ENCODE peak calls at places on chromosomes 16 and 17, in five cellular contexts. Q, Z, H, C and N are unnamed samples.

GRCh38 chr16:47029724-47030123 is 56.2 kb upstream of the DNAJA2 start:
- DNase-seq in Z (no peak), Q (no peak), H (no peak), C (no peak), N (no peak)

GRCh38 chr16:23164736-23165135 is 15.5 kb upstream of the USP31 start:
- DNase-seq in Q (no peak), Z (no peak), C (no peak), H (no peak), N (no peak)

GRCh38 chr16:48210747-48211146 is 33.4 kb upstream of the LONP2 start:
- DNase-seq in C (no peak), Q (no peak), H (no peak), Z (no peak), N (no peak)

GRCh38 chr16:54282202-54282922 is 4.2 kb downstream of the IRX3 start:
- DNase-seq in Q (peak; percentile 15), H (no peak), C (no peak), Z (peak; percentile 73), N (no peak)

GRCh38 chr17:39327109-39327508 is 74.3 kb downstream of the FBXL20 start:
- DNase-seq in Z (no peak), Q (no peak), C (no peak), H (no peak), N (no peak)

GRCh38 chr16:79257958-79258490 is 342.5 kb downstream of the MAF start:
- DNase-seq in C (no peak), Q (no peak), H (no peak), Z (no peak), N (no peak)

GRCh38 chr17:7133424-7133823 is 18.8 kb upstream of the ASGR2 start:
- DNase-seq in Z (peak; percentile 37), H (no peak), Q (no peak), C (peak; percentile 74), N (peak; percentile 20)

GRCh38 chr17:51995797-51996403 is 162.6 kb downstream of the CA10 start:
- DNase-seq in H (no peak), Q (no peak), C (no peak), Z (no peak), N (peak; percentile 3)

GRCh38 chr16:83926726-83927397 is 26.2 kb upstream of the OSGIN1 start:
- DNase-seq in C (peak; percentile 82), Q (peak; percentile 86), Z (peak; percentile 86), H (peak; percentile 84), N (peak; percentile 81)

GRCh38 chr17:42233148-42233547 is 38.9 kb upstream of the GHDC start:
- DNase-seq in C (no peak), Z (no peak), H (no peak), Q (no peak), N (no peak)

GRCh38 chr16:66326995-66327513 is 39.4 kb upstream of the CDH5 start:
- DNase-seq in Q (no peak), C (peak; percentile 74), Z (peak; percentile 68), H (no peak), N (no peak)

GRCh38 chr16:54268340-54268739 is 18.2 kb downstream of the IRX3 start:
- DNase-seq in Q (no peak), C (peak; percentile 68), H (no peak), Z (no peak), N (no peak)

GRCh38 chr16:46573008-46573833 is 48.0 kb downstream of the SHCBP1 start:
- DNase-seq in Q (no peak), Z (peak; percentile 23), C (peak; percentile 32), H (no peak), N (peak; percentile 51)

GRCh38 chr16:7547736-7548135 is 215.1 kb downstream of the RBFOX1 start:
- DNase-seq in C (no peak), Q (no peak), Z (no peak), H (no peak), N (no peak)

GRCh38 chr16:11105038-11105903 is 150.7 kb downstream of the SOCS1 start:
- DNase-seq in Q (no peak), Z (peak; percentile 89), H (no peak), C (peak; percentile 90), N (no peak)

GRCh38 chr16:69444873-69445517 is 20.6 kb downstream of the CYB5B start:
- DNase-seq in C (no peak), H (no peak), Q (no peak), Z (no peak), N (no peak)

GRCh38 chr17:45345554-45346254 is 28.9 kb upstream of the MAP3K14 start:
- DNase-seq in Z (peak; percentile 88), Q (no peak), H (no peak), C (no peak), N (no peak)

GRCh38 chr17:44767493-44767892 is 8.7 kb downstream of the ADAM11 start:
- DNase-seq in Z (no peak), C (no peak), Q (no peak), H (no peak), N (no peak)

GRCh38 chr17:77209330-77209748 is 68.6 kb downstream of the SEC14L1 start:
- DNase-seq in C (peak; percentile 69), H (no peak), Q (no peak), Z (no peak), N (no peak)

GRCh38 chr17:76709077-76709950 is 1.5 kb downstream of the MXRA7 start:
- DNase-seq in Q (no peak), H (no peak), Z (peak; percentile 51), C (peak; percentile 41), N (no peak)

GRCh38 chr16:49964316-49964715 is 60.7 kb upstream of the CNEP1R1 start:
- DNase-seq in Q (no peak), C (no peak), Z (no peak), H (no peak), N (no peak)

GRCh38 chr16:89858973-89859808 is 14.2 kb upstream of the TCF25 start:
- DNase-seq in C (no peak), Z (no peak), Q (no peak), H (no peak), N (no peak)

GRCh38 chr17:66373944-66374817 is 71.8 kb downstream of the PRKCA start:
- DNase-seq in H (no peak), Q (no peak), Z (peak; percentile 35), C (no peak), N (no peak)

GRCh38 chr16:58138852-58139251 is 9.7 kb upstream of the CFAP20 start:
- DNase-seq in C (no peak), Q (no peak), Z (no peak), H (no peak), N (no peak)

GRCh38 chr16:17420821-17421220 is 49.9 kb downstream of the XYLT1 start:
- DNase-seq in Q (no peak), H (no peak), Z (no peak), C (no peak), N (no peak)

GRCh38 chr17:80795737-80796136 is 195.9 kb upstream of the CHMP6 start:
- DNase-seq in H (no peak), Z (no peak), Q (no peak), C (no peak), N (no peak)
- TF ChIP-seq YY1 in H (no peak), Z (no peak), Q (no peak), C (no peak), N (no peak)

GRCh38 chr16:30533748-30534367 is 800 bp downstream of the ZNF747 start:
- DNase-seq in C (no peak), Q (no peak), H (no peak), Z (no peak), N (no peak)
- TF ChIP-seq YY1 in C (peak; percentile 61), Q (no peak), H (no peak), Z (no peak), N (no peak)

GRCh38 chr17:50686494-50687199 is 21.1 kb downstream of the ANKRD40 start:
- DNase-seq in Z (no peak), Q (peak; percentile 92), H (no peak), C (peak; percentile 98), N (no peak)
- TF ChIP-seq YY1 in Z (no peak), Q (peak; percentile 84), H (no peak), C (peak; percentile 54), N (no peak)

GRCh38 chr17:58316260-58316960 is 12.2 kb downstream of the TSPOAP1 start:
- DNase-seq in C (no peak), Z (no peak), Q (no peak), H (no peak), N (no peak)
- TF ChIP-seq YY1 in C (no peak), Z (no peak), Q (no peak), H (no peak), N (no peak)

GRCh38 chr16:13425840-13426239 is 494.1 kb upstream of the ERCC4 start:
- DNase-seq in C (no peak), Z (no peak), H (no peak), Q (no peak), N (no peak)
- TF ChIP-seq YY1 in C (no peak), Z (no peak), H (no peak), Q (no peak), N (no peak)

DNA sequence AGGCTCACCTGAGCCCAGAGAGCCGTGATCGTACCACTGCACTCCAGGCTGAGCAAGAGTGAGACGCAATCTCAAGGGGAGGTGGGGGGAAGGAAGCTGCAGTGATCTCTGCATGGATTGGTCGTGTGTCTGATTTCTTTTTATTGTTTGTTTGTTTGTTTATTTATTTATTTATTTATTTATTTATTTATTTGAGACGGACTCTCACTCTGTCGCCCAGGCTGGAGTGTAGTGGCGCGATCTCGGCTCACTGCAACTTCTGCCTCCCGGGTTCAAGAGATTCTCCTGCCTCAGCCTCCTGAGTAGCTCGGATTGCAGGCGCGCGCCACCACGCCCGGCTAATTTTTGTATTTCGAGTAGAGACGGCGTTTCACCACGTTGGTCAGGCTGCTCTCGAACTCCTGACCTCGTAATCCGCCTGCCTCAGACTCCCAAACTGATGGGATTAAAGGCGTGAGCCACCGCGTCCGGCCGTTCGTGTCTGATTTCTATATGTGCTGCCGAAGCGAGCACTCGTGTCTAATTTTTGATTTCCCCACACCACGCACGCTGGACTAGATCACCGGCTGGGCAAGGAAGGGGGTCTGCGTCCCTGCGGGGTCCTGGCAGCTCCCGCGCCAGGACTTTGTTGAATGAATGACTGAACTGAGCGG is 448 bp upstream of the TNFRSF12A start:
- DNase-seq in H (no peak), Z (no peak), C (no peak), Q (no peak), N (no peak)
- TF ChIP-seq YY1 in H (no peak), Z (no peak), C (no peak), Q (peak; percentile 6), N (no peak)

GRCh38 chr16:1794908-1795666 is 1.6 kb upstream of the IGFALS start:
- DNase-seq in C (no peak), Q (no peak), Z (no peak), H (no peak), N (no peak)

GRCh38 chr16:1800703-1801102 is 7.2 kb upstream of the IGFALS start:
- DNase-seq in Q (no peak), H (no peak), C (no peak), Z (no peak), N (no peak)
- TF ChIP-seq YY1 in Q (no peak), H (no peak), C (no peak), Z (no peak), N (no peak)

GRCh38 chr17:20122236-20122879 is 113.2 kb downstream of the SPECC1 start:
- DNase-seq in H (no peak), Z (no peak), Q (no peak), C (no peak), N (no peak)
- TF ChIP-seq YY1 in H (no peak), Z (no peak), Q (no peak), C (no peak), N (no peak)

GRCh38 chr17:74779948-74780400 is 3.8 kb upstream of the NAT9 start:
- DNase-seq in H (no peak), Z (no peak), C (no peak), Q (no peak), N (no peak)
- TF ChIP-seq YY1 in H (no peak), Z (no peak), C (no peak), Q (no peak), N (no peak)